ENCODE peak calls at places on chromosomes 7 and 10, in four cellular contexts. One of them, this sample, is unnamed.

GRCh38 chr10:126052171-126052570 is 155.8 kb downstream of the FANK1 start:
- DNase-seq in HepG2: no peak
- DNase-seq in H1: no peak
- DNase-seq in GM12878: no peak
- DNase-seq in this sample: no peak

GRCh38 chr10:112446855-112447691 is at the start of the genes VTI1A and ZDHHC6:
- DNase-seq in HepG2: peak
- DNase-seq in H1: peak
- DNase-seq in GM12878: peak
- DNase-seq in this sample: peak

GRCh38 chr10:122019414-122019975 is 30.5 kb downstream of the TACC2 start:
- DNase-seq in HepG2: no peak
- DNase-seq in H1: no peak
- DNase-seq in GM12878: no peak
- DNase-seq in this sample: no peak

GRCh38 chr7:140039896-140040295 is 22.9 kb downstream of the PARP12 start:
- DNase-seq in HepG2: no peak
- DNase-seq in H1: no peak
- DNase-seq in GM12878: no peak
- DNase-seq in this sample: no peak

GRCh38 chr7:110881731-110882130 is 209.2 kb upstream of the LRRN3 start:
- DNase-seq in HepG2: no peak
- DNase-seq in H1: no peak
- DNase-seq in GM12878: no peak
- DNase-seq in this sample: no peak

GRCh38 chr7:66265566-66265965 is 60.4 kb downstream of the TPST1 start:
- DNase-seq in HepG2: no peak
- DNase-seq in H1: no peak
- DNase-seq in GM12878: no peak
- DNase-seq in this sample: no peak

GRCh38 chr7:155928583-155929145 is 116.4 kb upstream of the SHH start:
- DNase-seq in HepG2: no peak
- DNase-seq in H1: no peak
- DNase-seq in GM12878: no peak
- DNase-seq in this sample: no peak

GRCh38 chr7:64947252-64948000 is 43.4 kb downstream of the ZNF117 start:
- DNase-seq in HepG2: no peak
- DNase-seq in H1: no peak
- DNase-seq in GM12878: no peak
- DNase-seq in this sample: no peak

GRCh38 chr10:62653254-62653653 is 151.3 kb upstream of the ADO start:
- DNase-seq in HepG2: no peak
- DNase-seq in H1: no peak
- DNase-seq in GM12878: peak
- DNase-seq in this sample: no peak

GRCh38 chr7:55133630-55134392 is 115.0 kb downstream of the EGFR start:
- DNase-seq in HepG2: peak
- DNase-seq in H1: no peak
- DNase-seq in GM12878: no peak
- DNase-seq in this sample: no peak

GRCh38 chr10:88794731-88795130 is 7.8 kb upstream of the LIPM start:
- DNase-seq in HepG2: no peak
- DNase-seq in H1: no peak
- DNase-seq in GM12878: no peak
- DNase-seq in this sample: no peak

DNA sequence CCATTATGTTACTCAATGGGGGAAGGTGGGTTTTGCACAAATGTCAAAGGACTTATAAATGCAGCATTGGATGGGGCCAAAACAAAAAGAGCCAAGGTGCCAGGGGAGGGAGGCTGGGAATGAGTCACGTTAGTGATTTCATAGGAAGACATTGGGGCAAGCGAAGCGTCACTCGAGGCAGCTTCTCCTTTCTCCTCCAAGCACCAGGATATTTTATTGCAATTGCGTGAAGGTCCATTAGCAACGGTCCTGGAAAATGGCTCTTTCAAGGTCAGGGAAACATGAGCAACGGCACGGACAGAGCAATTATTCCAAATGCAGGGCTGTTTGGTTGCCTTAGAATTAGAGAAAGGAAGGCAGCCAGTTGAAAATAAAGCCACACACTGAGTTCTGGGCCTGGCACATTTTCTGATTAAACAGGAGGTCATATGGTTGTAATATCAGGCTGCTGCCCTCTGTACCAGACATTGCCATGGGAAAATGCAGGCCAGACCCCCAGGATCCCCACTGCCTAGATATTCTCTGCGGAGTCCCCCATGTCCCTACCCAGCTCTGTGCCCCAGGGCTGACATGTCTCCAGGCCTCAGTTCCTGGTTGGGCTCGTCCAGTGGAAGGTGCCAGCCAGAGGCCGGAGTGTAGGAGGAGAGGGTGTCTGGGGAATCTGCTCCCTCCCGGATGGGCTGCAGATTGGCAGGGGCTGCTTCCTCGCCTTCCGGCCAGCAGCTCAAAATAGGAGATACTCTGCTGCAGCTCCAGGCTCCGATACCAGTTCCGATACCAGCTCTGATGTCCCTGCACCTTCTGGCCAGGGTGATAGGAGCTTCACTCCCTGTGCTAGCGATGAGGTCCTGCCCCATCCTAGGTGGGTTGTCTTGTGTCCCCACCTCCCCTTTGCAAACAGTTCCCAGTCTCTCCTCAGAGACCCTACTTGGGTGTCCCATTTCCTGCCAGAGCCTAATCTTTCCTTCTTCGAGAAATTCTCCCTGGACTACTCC is 63.1 kb upstream of the NANOS1 start:
- DNase-seq in HepG2: no peak
- DNase-seq in H1: no peak
- DNase-seq in GM12878: no peak
- DNase-seq in this sample: no peak
- TF ChIP-seq SUZ12 in HepG2: no peak
- TF ChIP-seq SUZ12 in H1: no peak
- TF ChIP-seq SUZ12 in GM12878: no peak
- TF ChIP-seq SUZ12 in this sample: no peak

GRCh38 chr7:130441408-130441854 is 615 bp upstream of the CEP41 start:
- DNase-seq in HepG2: no peak
- DNase-seq in H1: no peak
- DNase-seq in GM12878: no peak
- DNase-seq in this sample: peak
- H3K9ac ChIP-seq in HepG2: peak
- H3K9ac ChIP-seq in H1: peak
- H3K9ac ChIP-seq in GM12878: peak
- H3K9ac ChIP-seq in this sample: no peak

GRCh38 chr10:59907537-59907917 is 1.2 kb upstream of the CCDC6 start:
- DNase-seq in HepG2: no peak
- DNase-seq in H1: no peak
- DNase-seq in GM12878: no peak
- DNase-seq in this sample: no peak
- H3K4me3 ChIP-seq in HepG2: peak
- H3K4me3 ChIP-seq in H1: peak
- H3K4me3 ChIP-seq in GM12878: peak
- H3K4me3 ChIP-seq in this sample: no peak

GRCh38 chr10:101656915-101657314 is 38.1 kb downstream of the FBXW4 start:
- DNase-seq in HepG2: no peak
- DNase-seq in H1: no peak
- DNase-seq in GM12878: no peak
- DNase-seq in this sample: no peak

GRCh38 chr10:101658910-101659309 is 36.1 kb downstream of the FBXW4 start:
- DNase-seq in HepG2: no peak
- DNase-seq in H1: no peak
- DNase-seq in GM12878: no peak
- DNase-seq in this sample: no peak

GRCh38 chr10:101660268-101660667 is 34.7 kb downstream of the FBXW4 start:
- DNase-seq in HepG2: no peak
- DNase-seq in H1: no peak
- DNase-seq in GM12878: no peak
- DNase-seq in this sample: peak

GRCh38 chr10:101653536-101653935 is 41.4 kb downstream of the FBXW4 start:
- DNase-seq in HepG2: no peak
- DNase-seq in H1: no peak
- DNase-seq in GM12878: no peak
- DNase-seq in this sample: no peak

GRCh38 chr10:101655581-101655980 is 39.4 kb downstream of the FBXW4 start:
- DNase-seq in HepG2: no peak
- DNase-seq in H1: no peak
- DNase-seq in GM12878: no peak
- DNase-seq in this sample: no peak
- TF ChIP-seq SUZ12 in HepG2: no peak
- TF ChIP-seq SUZ12 in H1: no peak
- TF ChIP-seq SUZ12 in GM12878: no peak
- TF ChIP-seq SUZ12 in this sample: no peak

GRCh38 chr7:20713792-20714191 is 72.9 kb downstream of the SP8 start:
- DNase-seq in HepG2: no peak
- DNase-seq in H1: no peak
- DNase-seq in GM12878: no peak
- DNase-seq in this sample: peak
- H3K9ac ChIP-seq in HepG2: no peak
- H3K9ac ChIP-seq in H1: no peak
- H3K9ac ChIP-seq in GM12878: no peak
- H3K9ac ChIP-seq in this sample: no peak

GRCh38 chr10:34609287-34609940 is 205.7 kb downstream of the PARD3 start:
- DNase-seq in HepG2: no peak
- DNase-seq in H1: no peak
- DNase-seq in GM12878: no peak
- DNase-seq in this sample: no peak
- H3K4me3 ChIP-seq in HepG2: no peak
- H3K4me3 ChIP-seq in H1: no peak
- H3K4me3 ChIP-seq in GM12878: no peak
- H3K4me3 ChIP-seq in this sample: no peak

DNA sequence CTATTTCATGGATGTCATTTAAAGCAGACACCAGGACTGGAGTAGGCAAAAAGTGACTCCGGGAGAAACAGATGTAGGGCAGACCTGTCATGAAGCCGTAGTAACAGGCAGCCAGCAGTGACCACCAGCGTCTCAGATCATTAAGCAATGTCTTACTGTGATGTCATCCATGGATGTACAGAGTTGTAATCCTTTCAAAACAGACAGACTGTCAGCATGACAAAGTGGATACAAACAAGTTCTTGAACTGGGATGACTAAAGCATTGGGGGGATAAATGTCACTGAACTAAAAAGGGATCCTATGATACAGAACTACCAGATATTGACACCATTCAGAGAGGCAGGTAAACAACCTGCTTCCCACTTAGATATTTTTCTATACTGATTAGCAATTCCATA is 675.5 kb downstream of the PARD3 start:
- DNase-seq in HepG2: no peak
- DNase-seq in H1: no peak
- DNase-seq in GM12878: no peak
- DNase-seq in this sample: no peak
- TF ChIP-seq SUZ12 in HepG2: no peak
- TF ChIP-seq SUZ12 in H1: no peak
- TF ChIP-seq SUZ12 in GM12878: no peak
- TF ChIP-seq SUZ12 in this sample: no peak

DNA sequence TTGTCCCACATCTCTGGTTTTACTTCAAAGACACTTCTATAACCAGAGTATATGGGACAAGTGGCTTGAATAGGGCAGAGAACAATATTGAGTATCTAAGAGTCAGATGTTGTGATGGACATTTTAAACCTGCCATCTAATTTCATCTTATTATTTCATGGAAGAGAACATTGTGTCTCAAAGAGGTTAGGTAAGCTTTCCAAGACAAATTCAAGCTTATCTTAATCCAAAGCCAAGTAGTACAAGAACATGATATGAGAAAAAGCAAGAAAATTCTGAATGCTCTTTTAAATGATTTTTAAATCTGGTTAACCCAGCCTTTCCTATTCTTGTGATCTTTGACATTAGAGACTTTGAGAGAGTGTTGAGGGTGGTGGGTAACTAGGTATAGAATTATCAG is 65.3 kb upstream of the ZNF804B start:
- DNase-seq in HepG2: no peak
- DNase-seq in H1: no peak
- DNase-seq in GM12878: no peak
- DNase-seq in this sample: no peak
- H3K9ac ChIP-seq in HepG2: no peak
- H3K9ac ChIP-seq in H1: no peak
- H3K9ac ChIP-seq in GM12878: no peak
- H3K9ac ChIP-seq in this sample: no peak

DNA sequence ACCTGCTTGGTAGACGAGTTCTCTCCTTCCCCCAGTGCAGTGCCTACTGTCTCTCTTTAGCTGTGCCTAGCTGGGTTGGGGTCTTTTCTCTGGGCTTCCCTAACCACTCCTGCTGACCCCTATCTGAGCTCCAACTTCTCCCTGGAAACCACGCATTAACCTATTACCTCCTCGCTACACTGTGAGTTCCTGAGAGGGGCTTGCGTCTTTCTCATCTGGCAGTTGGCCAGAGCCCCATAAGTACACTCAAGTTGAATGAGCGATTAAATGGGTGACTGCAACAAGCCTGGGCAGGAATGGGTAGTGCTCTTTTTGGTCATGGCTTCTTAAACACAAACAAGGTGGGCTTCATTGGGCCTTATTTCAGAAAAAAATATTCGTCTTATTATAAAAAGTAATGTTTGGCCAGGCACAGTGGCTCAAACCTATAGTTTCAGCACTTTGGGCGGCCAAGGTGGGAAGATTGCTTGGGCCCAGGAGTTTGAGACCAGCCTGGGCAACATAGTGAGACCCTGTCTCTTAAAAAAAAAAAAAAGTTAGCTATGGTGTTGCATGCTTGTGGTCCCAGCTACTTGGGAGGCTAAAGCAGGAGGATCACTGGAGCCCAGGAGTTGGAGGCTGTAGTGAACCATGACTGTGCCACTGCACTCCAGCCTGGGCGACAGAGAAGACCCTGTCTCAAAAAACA is 41.4 kb downstream of the SYPL1 start:
- DNase-seq in HepG2: no peak
- DNase-seq in H1: no peak
- DNase-seq in GM12878: no peak
- DNase-seq in this sample: no peak
- H3K4me3 ChIP-seq in HepG2: no peak
- H3K4me3 ChIP-seq in H1: no peak
- H3K4me3 ChIP-seq in GM12878: peak
- H3K4me3 ChIP-seq in this sample: no peak

DNA sequence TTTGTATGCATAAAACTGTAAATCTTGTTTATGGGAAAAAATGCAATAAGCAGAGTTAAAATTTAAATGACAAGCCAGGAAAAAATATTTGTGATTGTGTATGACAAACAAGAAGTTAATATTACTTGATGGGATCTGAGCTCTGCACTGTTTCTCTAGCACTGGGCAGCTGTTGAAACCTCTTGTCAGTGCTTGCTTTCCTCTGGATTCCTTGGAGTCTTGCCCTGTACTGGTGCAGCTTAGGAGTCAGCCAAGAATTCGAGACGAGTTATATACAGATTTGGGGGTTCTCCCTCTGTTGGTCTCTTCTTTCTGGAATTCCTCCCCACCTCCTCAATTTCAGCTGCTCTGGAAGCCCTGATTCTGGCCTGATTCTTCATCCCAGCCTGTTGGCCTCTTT is 24.3 kb upstream of the OPN4 start:
- DNase-seq in HepG2: no peak
- DNase-seq in H1: no peak
- DNase-seq in GM12878: no peak
- DNase-seq in this sample: no peak
- TF ChIP-seq SUZ12 in HepG2: no peak
- TF ChIP-seq SUZ12 in H1: no peak
- TF ChIP-seq SUZ12 in GM12878: no peak
- TF ChIP-seq SUZ12 in this sample: no peak